ENCODE peak calls at places on chromosomes 16 and 17, in ten cellular contexts. One of them, this sample, is unnamed.

GRCh38 chr16:56493815-56494214 is 26.0 kb downstream of the BBS2 start:
- DNase-seq in body of pancreas: no peak
- DNase-seq in astrocyte of the cerebellum: no peak
- DNase-seq in HFF-Myc: no peak
- DNase-seq in K562: no peak
- DNase-seq in brain microvascular endothelial cell: no peak
- DNase-seq in AG04450: no peak
- DNase-seq in left lung: no peak
- DNase-seq in cardiac fibroblast: no peak
- DNase-seq in aorta: no peak
- DNase-seq in this sample: no peak

GRCh38 chr17:75516619-75517276 is 420 bp downstream of the TSEN54 start:
- DNase-seq in brain microvascular endothelial cell: no peak
- DNase-seq in cardiac fibroblast: no peak
- DNase-seq in HFF-Myc: no peak
- DNase-seq in astrocyte of the cerebellum: no peak
- DNase-seq in AG04450: no peak
- DNase-seq in body of pancreas: peak
- DNase-seq in K562: no peak
- DNase-seq in aorta: no peak
- DNase-seq in left lung: peak
- DNase-seq in this sample: no peak

GRCh38 chr17:34816806-34817205 is 144.5 kb downstream of the CCT6B start:
- DNase-seq in body of pancreas: no peak
- DNase-seq in brain microvascular endothelial cell: no peak
- DNase-seq in astrocyte of the cerebellum: no peak
- DNase-seq in AG04450: no peak
- DNase-seq in aorta: no peak
- DNase-seq in left lung: no peak
- DNase-seq in HFF-Myc: no peak
- DNase-seq in K562: no peak
- DNase-seq in cardiac fibroblast: no peak
- DNase-seq in this sample: no peak

GRCh38 chr17:8443756-8444155 is 8.1 kb downstream of the NDEL1 start:
- DNase-seq in left lung: no peak
- DNase-seq in K562: no peak
- DNase-seq in HFF-Myc: no peak
- DNase-seq in AG04450: no peak
- DNase-seq in astrocyte of the cerebellum: no peak
- DNase-seq in aorta: no peak
- DNase-seq in body of pancreas: no peak
- DNase-seq in cardiac fibroblast: no peak
- DNase-seq in brain microvascular endothelial cell: no peak
- DNase-seq in this sample: no peak

GRCh38 chr16:43294-43693 is 10.1 kb downstream of the POLR3K start:
- DNase-seq in astrocyte of the cerebellum: no peak
- DNase-seq in cardiac fibroblast: no peak
- DNase-seq in AG04450: no peak
- DNase-seq in K562: no peak
- DNase-seq in left lung: no peak
- DNase-seq in body of pancreas: no peak
- DNase-seq in brain microvascular endothelial cell: no peak
- DNase-seq in aorta: no peak
- DNase-seq in HFF-Myc: no peak
- DNase-seq in this sample: no peak

GRCh38 chr17:9931144-9931543 is 26.1 kb upstream of the RCVRN start:
- DNase-seq in brain microvascular endothelial cell: no peak
- DNase-seq in AG04450: no peak
- DNase-seq in left lung: no peak
- DNase-seq in body of pancreas: no peak
- DNase-seq in aorta: no peak
- DNase-seq in HFF-Myc: no peak
- DNase-seq in astrocyte of the cerebellum: no peak
- DNase-seq in K562: no peak
- DNase-seq in cardiac fibroblast: no peak
- DNase-seq in this sample: no peak

GRCh38 chr16:63326736-63327339 is 1290.6 kb upstream of the CDH8 start:
- DNase-seq in body of pancreas: no peak
- DNase-seq in AG04450: no peak
- DNase-seq in HFF-Myc: no peak
- DNase-seq in left lung: no peak
- DNase-seq in brain microvascular endothelial cell: no peak
- DNase-seq in K562: no peak
- DNase-seq in cardiac fibroblast: no peak
- DNase-seq in aorta: no peak
- DNase-seq in astrocyte of the cerebellum: no peak
- DNase-seq in this sample: no peak

GRCh38 chr17:6426356-6427101 is 8.4 kb downstream of the AIPL1 start:
- DNase-seq in aorta: peak
- DNase-seq in brain microvascular endothelial cell: no peak
- DNase-seq in HFF-Myc: no peak
- DNase-seq in left lung: no peak
- DNase-seq in astrocyte of the cerebellum: no peak
- DNase-seq in AG04450: no peak
- DNase-seq in K562: no peak
- DNase-seq in cardiac fibroblast: no peak
- DNase-seq in body of pancreas: no peak
- DNase-seq in this sample: no peak

GRCh38 chr16:29729116-29729521 is 16.7 kb downstream of the C16orf54 start:
- DNase-seq in body of pancreas: no peak
- DNase-seq in K562: peak
- DNase-seq in aorta: peak
- DNase-seq in AG04450: peak
- DNase-seq in left lung: no peak
- DNase-seq in brain microvascular endothelial cell: peak
- DNase-seq in cardiac fibroblast: peak
- DNase-seq in astrocyte of the cerebellum: peak
- DNase-seq in HFF-Myc: peak
- DNase-seq in this sample: no peak

GRCh38 chr16:78183886-78184553 is 84.6 kb downstream of the WWOX start:
- DNase-seq in HFF-Myc: no peak
- DNase-seq in astrocyte of the cerebellum: peak
- DNase-seq in K562: no peak
- DNase-seq in brain microvascular endothelial cell: no peak
- DNase-seq in cardiac fibroblast: no peak
- DNase-seq in body of pancreas: peak
- DNase-seq in AG04450: no peak
- DNase-seq in aorta: no peak
- DNase-seq in left lung: no peak
- DNase-seq in this sample: no peak

DNA sequence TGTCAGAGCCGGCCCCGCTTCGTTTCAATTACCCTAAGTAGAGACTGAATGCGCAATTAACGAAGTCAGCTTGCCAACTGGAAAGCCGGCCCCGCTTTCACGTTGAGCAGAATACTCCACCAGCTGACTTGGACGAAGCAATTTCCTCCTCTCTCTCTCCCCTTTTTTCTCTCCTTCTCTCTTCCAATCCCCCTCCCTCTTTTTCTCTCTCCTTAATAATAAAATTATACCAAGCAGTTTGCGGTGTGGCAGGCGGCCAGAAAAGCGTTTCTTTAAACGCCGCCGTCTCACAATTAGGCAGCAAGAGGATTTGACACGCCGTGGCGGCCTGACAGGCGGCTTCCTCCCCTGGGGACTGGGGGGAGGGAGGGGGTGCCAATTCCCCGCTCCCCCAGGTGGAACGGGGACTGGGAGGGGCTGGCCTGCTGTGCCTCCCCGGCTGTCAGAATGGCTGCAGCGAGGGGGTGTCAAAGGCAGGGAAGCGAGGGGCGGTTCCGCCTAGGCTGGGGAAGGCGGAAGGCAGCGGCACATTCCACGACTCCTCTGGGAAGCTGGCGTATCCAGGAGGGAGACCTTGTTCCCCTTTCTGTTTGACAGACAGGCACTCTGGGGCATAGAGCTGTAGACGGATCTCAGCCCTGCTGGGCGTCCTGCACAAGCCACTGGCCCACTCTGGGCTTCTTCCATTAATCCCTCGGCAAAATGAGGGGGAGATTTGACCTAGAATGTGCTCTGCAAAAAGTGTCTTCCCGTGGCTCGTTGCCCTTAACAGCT is 52.8 kb downstream of the SREBF1 start:
- DNase-seq in AG04450: no peak
- DNase-seq in body of pancreas: peak
- DNase-seq in aorta: peak
- DNase-seq in cardiac fibroblast: peak
- DNase-seq in left lung: no peak
- DNase-seq in K562: no peak
- DNase-seq in astrocyte of the cerebellum: peak
- DNase-seq in brain microvascular endothelial cell: no peak
- DNase-seq in HFF-Myc: no peak
- DNase-seq in this sample: peak
- H3K4me3 ChIP-seq in AG04450: no peak
- H3K4me3 ChIP-seq in body of pancreas: no peak
- H3K4me3 ChIP-seq in aorta: peak
- H3K4me3 ChIP-seq in cardiac fibroblast: peak
- H3K4me3 ChIP-seq in left lung: peak
- H3K4me3 ChIP-seq in K562: peak
- H3K4me3 ChIP-seq in astrocyte of the cerebellum: peak
- H3K4me3 ChIP-seq in brain microvascular endothelial cell: peak
- H3K4me3 ChIP-seq in HFF-Myc: peak
- H3K4me3 ChIP-seq in this sample: peak

DNA sequence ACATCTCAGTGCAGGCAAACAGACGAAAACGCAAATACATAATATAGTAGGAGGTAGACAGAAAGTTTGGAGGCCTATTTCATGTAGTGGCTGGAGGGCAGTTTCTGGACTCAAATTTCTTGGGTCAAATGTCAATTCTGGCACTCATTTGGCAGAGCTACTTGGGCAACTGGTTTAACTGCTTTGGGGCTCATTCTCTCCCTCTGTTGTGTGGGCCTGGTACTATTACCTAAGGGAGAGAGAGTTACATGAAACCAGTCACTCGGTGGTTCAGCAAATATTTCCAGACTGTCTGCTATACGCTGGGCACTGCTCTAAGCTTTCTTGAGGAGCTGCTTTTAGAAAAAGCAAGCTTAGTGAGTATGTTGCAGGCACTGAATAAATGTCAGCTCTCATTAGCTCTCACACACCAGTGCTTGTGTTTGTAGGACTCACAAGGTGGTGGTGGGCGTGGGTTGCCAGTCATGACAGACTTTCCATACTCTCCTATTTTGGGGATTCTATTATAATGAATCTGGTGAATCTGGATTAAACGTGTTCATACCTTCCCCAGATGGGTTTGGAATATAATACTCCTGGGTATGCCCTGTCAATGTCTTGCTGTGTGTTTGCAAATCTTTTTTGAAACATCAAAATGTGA is 1.7 kb upstream of the SHISA9 start:
- DNase-seq in body of pancreas: no peak
- DNase-seq in aorta: no peak
- DNase-seq in left lung: no peak
- DNase-seq in HFF-Myc: no peak
- DNase-seq in AG04450: no peak
- DNase-seq in K562: no peak
- DNase-seq in astrocyte of the cerebellum: no peak
- DNase-seq in brain microvascular endothelial cell: no peak
- DNase-seq in cardiac fibroblast: no peak
- DNase-seq in this sample: no peak
- H3K4me3 ChIP-seq in body of pancreas: no peak
- H3K4me3 ChIP-seq in aorta: no peak
- H3K4me3 ChIP-seq in left lung: no peak
- H3K4me3 ChIP-seq in HFF-Myc: no peak
- H3K4me3 ChIP-seq in AG04450: no peak
- H3K4me3 ChIP-seq in K562: no peak
- H3K4me3 ChIP-seq in astrocyte of the cerebellum: no peak
- H3K4me3 ChIP-seq in brain microvascular endothelial cell: no peak
- H3K4me3 ChIP-seq in cardiac fibroblast: no peak
- H3K4me3 ChIP-seq in this sample: no peak

GRCh38 chr17:49130891-49131290 is 1.7 kb upstream of the B4GALNT2 start:
- DNase-seq in brain microvascular endothelial cell: no peak
- DNase-seq in K562: no peak
- DNase-seq in left lung: no peak
- DNase-seq in body of pancreas: no peak
- DNase-seq in aorta: no peak
- DNase-seq in cardiac fibroblast: peak
- DNase-seq in AG04450: no peak
- DNase-seq in astrocyte of the cerebellum: no peak
- DNase-seq in HFF-Myc: no peak
- DNase-seq in this sample: no peak

GRCh38 chr17:49136335-49136734 is 3.8 kb downstream of the B4GALNT2 start:
- DNase-seq in astrocyte of the cerebellum: no peak
- DNase-seq in cardiac fibroblast: no peak
- DNase-seq in body of pancreas: no peak
- DNase-seq in AG04450: no peak
- DNase-seq in left lung: no peak
- DNase-seq in HFF-Myc: no peak
- DNase-seq in aorta: no peak
- DNase-seq in brain microvascular endothelial cell: no peak
- DNase-seq in K562: no peak
- DNase-seq in this sample: no peak

GRCh38 chr17:49132317-49132698 is 261 bp upstream of the B4GALNT2 start:
- DNase-seq in astrocyte of the cerebellum: no peak
- DNase-seq in aorta: no peak
- DNase-seq in brain microvascular endothelial cell: no peak
- DNase-seq in AG04450: no peak
- DNase-seq in cardiac fibroblast: no peak
- DNase-seq in HFF-Myc: no peak
- DNase-seq in K562: no peak
- DNase-seq in left lung: no peak
- DNase-seq in body of pancreas: no peak
- DNase-seq in this sample: no peak

DNA sequence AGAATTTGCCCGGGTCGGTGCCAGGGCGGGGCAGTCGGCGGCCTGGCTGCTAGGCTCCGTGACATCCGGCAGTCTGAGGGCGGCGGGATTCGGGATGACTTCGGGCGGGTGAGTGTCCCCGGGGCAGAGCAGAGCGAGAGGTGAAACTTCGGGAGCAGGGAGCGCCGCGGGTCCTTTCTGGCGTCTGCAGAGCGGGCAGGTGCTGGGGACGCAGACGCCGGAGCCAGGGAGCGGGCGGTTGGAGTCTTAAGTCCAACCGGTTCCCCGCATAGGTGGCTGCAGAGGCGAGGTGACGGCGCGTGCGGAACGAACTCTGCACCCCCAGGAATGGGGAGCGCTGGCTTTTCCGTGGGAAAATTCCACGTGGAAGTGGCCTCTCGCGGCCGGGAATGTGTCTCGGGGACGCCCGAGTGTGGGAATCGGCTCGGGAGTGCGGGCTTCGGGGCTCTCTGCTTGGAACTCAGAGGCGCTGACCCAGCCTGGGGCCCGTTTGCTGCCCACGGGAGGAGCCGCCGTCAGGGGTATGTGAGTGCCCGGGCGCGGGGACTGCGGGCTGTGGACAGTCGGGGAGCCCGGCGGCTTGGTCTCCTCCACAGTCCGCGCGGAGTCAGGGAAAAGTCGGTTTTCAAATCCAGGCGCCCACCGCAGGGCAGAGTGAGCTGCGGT is at the start of gene B4GALNT2:
- DNase-seq in brain microvascular endothelial cell: no peak
- DNase-seq in body of pancreas: peak
- DNase-seq in AG04450: no peak
- DNase-seq in HFF-Myc: no peak
- DNase-seq in astrocyte of the cerebellum: no peak
- DNase-seq in left lung: peak
- DNase-seq in cardiac fibroblast: no peak
- DNase-seq in K562: no peak
- DNase-seq in aorta: no peak
- DNase-seq in this sample: no peak
- H3K4me3 ChIP-seq in brain microvascular endothelial cell: peak
- H3K4me3 ChIP-seq in body of pancreas: no peak
- H3K4me3 ChIP-seq in AG04450: peak
- H3K4me3 ChIP-seq in HFF-Myc: peak
- H3K4me3 ChIP-seq in astrocyte of the cerebellum: peak
- H3K4me3 ChIP-seq in left lung: peak
- H3K4me3 ChIP-seq in cardiac fibroblast: peak
- H3K4me3 ChIP-seq in K562: no peak
- H3K4me3 ChIP-seq in aorta: no peak
- H3K4me3 ChIP-seq in this sample: peak

GRCh38 chr17:37769050-37769449 is 24.2 kb upstream of the HNF1B start:
- DNase-seq in cardiac fibroblast: no peak
- DNase-seq in body of pancreas: no peak
- DNase-seq in astrocyte of the cerebellum: no peak
- DNase-seq in HFF-Myc: no peak
- DNase-seq in brain microvascular endothelial cell: no peak
- DNase-seq in left lung: no peak
- DNase-seq in K562: no peak
- DNase-seq in aorta: no peak
- DNase-seq in AG04450: no peak
- DNase-seq in this sample: no peak
- H3K4me3 ChIP-seq in cardiac fibroblast: no peak
- H3K4me3 ChIP-seq in body of pancreas: no peak
- H3K4me3 ChIP-seq in astrocyte of the cerebellum: no peak
- H3K4me3 ChIP-seq in HFF-Myc: no peak
- H3K4me3 ChIP-seq in brain microvascular endothelial cell: no peak
- H3K4me3 ChIP-seq in left lung: no peak
- H3K4me3 ChIP-seq in K562: no peak
- H3K4me3 ChIP-seq in aorta: no peak
- H3K4me3 ChIP-seq in AG04450: no peak
- H3K4me3 ChIP-seq in this sample: no peak